ENCODE peak calls at places on chromosomes 11 and 22, in ten cellular contexts. K is colonic mucosa, X is endodermal cell, B is neural progenitor cell, U is K562, A is hepatocyte, O is left ventricle myocardium inferior, L is gastrocnemius medialis, Y is MM.1S, Q is right lobe of liver. V is an unnamed sample. For H3K27me3 and H3K9me3, the result is how much of the 10 kb centered on the place peaks cover.

GRCh38 chr11:123461164-123461563 is 31.1 kb downstream of the GRAMD1B start:
- DNase-seq in X (no peak), A (no peak), O (peak), B (no peak), Q (no peak), K (no peak), U (no peak), Y (no peak), L (peak), V (peak)

GRCh38 chr11:8261316-8261715 is 2.4 kb downstream of the LMO1 start:
- DNase-seq in B (no peak), L (peak), U (no peak), X (no peak), O (no peak), K (no peak), Q (no peak), A (no peak), Y (no peak), V (no peak)

GRCh38 chr11:109644158-109644557 is 222.2 kb downstream of the C11orf87 start:
- DNase-seq in L (no peak), X (no peak), O (peak), K (no peak), A (peak), B (peak), Q (no peak), U (no peak), Y (no peak), V (peak)

GRCh38 chr11:120389693-120390584 is 53.7 kb downstream of the ARHGEF12 start:
- DNase-seq in A (no peak), O (no peak), Y (no peak), Q (no peak), B (no peak), U (no peak), X (no peak), L (no peak), K (no peak), V (no peak)

GRCh38 chr11:67032830-67033555 is 10.1 kb downstream of the SYT12 start:
- DNase-seq in A (peak), B (no peak), L (no peak), Q (no peak), O (no peak), K (no peak), Y (no peak), X (peak), U (no peak), V (no peak)

GRCh38 chr22:19419464-19420178 is 11.9 kb downstream of the HIRA start:
- DNase-seq in Q (no peak), L (no peak), O (no peak), K (no peak), A (no peak), Y (peak), B (no peak), X (peak), U (peak), V (no peak)

GRCh38 chr11:729492-730074 is 17.7 kb upstream of the TALDO1 start:
- DNase-seq in O (no peak), K (no peak), Y (no peak), X (no peak), Q (peak), U (peak), B (no peak), A (no peak), L (no peak), V (no peak)

GRCh38 chr11:30015725-30016449 is 943 bp downstream of the KCNA4 start:
- DNase-seq in A (no peak), Q (no peak), K (no peak), Y (no peak), X (no peak), L (no peak), U (no peak), B (peak), O (no peak), V (no peak)

GRCh38 chr11:120131941-120132644 is 5.8 kb downstream of the TRIM29 start:
- DNase-seq in Y (no peak), K (peak), X (peak), L (no peak), A (no peak), U (no peak), B (no peak), O (peak), Q (peak), V (peak)

GRCh38 chr11:18091731-18092130 is 14.2 kb downstream of the SAAL1 start:
- DNase-seq in Y (no peak), O (no peak), B (no peak), U (no peak), A (no peak), Q (no peak), K (no peak), X (no peak), L (no peak), V (no peak)

GRCh38 chr11:37946155-37946766 is 1348.2 kb upstream of the RAG2 start:
- DNase-seq in L (no peak), B (peak), K (peak), A (peak), Q (no peak), X (peak), Y (peak), U (peak), O (no peak), V (peak)

GRCh38 chr22:19875061-19875530 is 20.4 kb upstream of the GNB1L start:
- DNase-seq in O (no peak), X (no peak), K (peak), Y (no peak), A (no peak), B (no peak), Q (peak), L (peak), U (no peak), V (no peak)

GRCh38 chr11:110453684-110454354 is 24.1 kb downstream of the FDX1 start:
- DNase-seq in O (no peak), B (no peak), X (no peak), Q (no peak), K (no peak), L (no peak), U (no peak), Y (no peak), A (no peak), V (no peak)

GRCh38 chr11:62141111-62142042 is 17.6 kb downstream of the INCENP start:
- DNase-seq in B (no peak), Q (no peak), K (no peak), O (no peak), Y (no peak), A (no peak), L (no peak), X (peak), U (no peak), V (no peak)

GRCh38 chr11:111162306-111162705 is 83.2 kb upstream of the POU2AF2 start:
- DNase-seq in U (no peak), Y (no peak), Q (no peak), B (no peak), O (no peak), K (no peak), X (no peak), L (no peak), A (no peak), V (no peak)

GRCh38 chr11:131938321-131938751 is 567.9 kb downstream of the NTM start:
- DNase-seq in X (no peak), A (no peak), K (no peak), U (no peak), L (no peak), Q (no peak), B (no peak), Y (no peak), O (no peak), V (no peak)

GRCh38 chr11:110059706-110060430 is 33.3 kb upstream of the ZC3H12C start:
- DNase-seq in L (no peak), X (no peak), U (no peak), K (no peak), O (no peak), Q (no peak), B (no peak), A (no peak), Y (no peak), V (no peak)

GRCh38 chr11:3824714-3825472 is 15.9 kb downstream of the RHOG start:
- DNase-seq in Y (peak), A (peak), L (peak), O (peak), Q (peak), U (peak), B (peak), X (peak), K (peak), V (peak)

GRCh38 chr11:72971211-72971610 is 157.0 kb downstream of the ATG16L2 start:
- DNase-seq in K (no peak), A (no peak), X (no peak), B (no peak), L (no peak), Y (no peak), O (no peak), Q (no peak), U (no peak), V (no peak)

GRCh38 chr11:4523666-4524065 is 21.3 kb upstream of the OR52M1 start:
- DNase-seq in Y (no peak), Q (no peak), B (no peak), K (no peak), O (no peak), L (no peak), A (no peak), U (no peak), X (no peak), V (no peak)

GRCh38 chr22:40241200-40241763 is 63.6 kb downstream of the TNRC6B start:
- DNase-seq in X (no peak), Q (no peak), U (no peak), O (no peak), A (no peak), Y (no peak), K (no peak), L (no peak), B (no peak), V (no peak)

GRCh38 chr22:27377901-27378300 is 423.7 kb downstream of the MN1 start:
- DNase-seq in Q (peak), K (peak), U (no peak), Y (no peak), B (no peak), A (no peak), O (no peak), X (no peak), L (no peak), V (peak)

GRCh38 chr11:31477528-31478255 is 31.7 kb downstream of the IMMP1L start:
- DNase-seq in O (no peak), U (no peak), L (no peak), B (no peak), Q (no peak), Y (no peak), X (no peak), A (no peak), K (no peak), V (peak)

GRCh38 chr22:31818481-31819392 is 64.9 kb downstream of the DEPDC5 start:
- DNase-seq in A (no peak), O (no peak), Q (no peak), K (no peak), Y (no peak), B (peak), U (no peak), L (no peak), X (no peak), V (no peak)

GRCh38 chr22:45248832-45249561 is 8.3 kb upstream of the KIAA0930 start:
- DNase-seq in X (no peak), B (no peak), Q (peak), L (no peak), U (no peak), O (no peak), A (no peak), Y (peak), K (no peak), V (no peak)

GRCh38 chr11:27626269-27626937 is 73.9 kb downstream of the BDNF start:
- DNase-seq in U (no peak), L (no peak), Y (no peak), A (no peak), K (no peak), X (no peak), Q (no peak), O (no peak), B (no peak), V (no peak)

GRCh38 chr22:31676700-31677099 is 14.7 kb upstream of the PISD start:
- DNase-seq in Y (peak), O (peak), U (no peak), Q (peak), X (peak), K (peak), B (peak), L (peak), A (peak), V (peak)

GRCh38 chr11:35029979-35030378 is 109.0 kb upstream of the CD44 start:
- DNase-seq in Q (no peak), U (peak), L (no peak), K (no peak), X (no peak), A (no peak), B (no peak), Y (no peak), O (no peak), V (no peak)

GRCh38 chr11:75233688-75234295 is 6.8 kb upstream of the TPBGL start:
- DNase-seq in X (peak), O (no peak), A (peak), L (no peak), B (peak), Y (peak), K (peak), Q (no peak), U (peak), V (no peak)

GRCh38 chr22:38724926-38725571 is 19.3 kb downstream of the GTPBP1 start:
- DNase-seq in K (no peak), Q (no peak), L (no peak), O (no peak), X (peak), B (peak), U (peak), A (peak), Y (peak), V (peak)

DNA sequence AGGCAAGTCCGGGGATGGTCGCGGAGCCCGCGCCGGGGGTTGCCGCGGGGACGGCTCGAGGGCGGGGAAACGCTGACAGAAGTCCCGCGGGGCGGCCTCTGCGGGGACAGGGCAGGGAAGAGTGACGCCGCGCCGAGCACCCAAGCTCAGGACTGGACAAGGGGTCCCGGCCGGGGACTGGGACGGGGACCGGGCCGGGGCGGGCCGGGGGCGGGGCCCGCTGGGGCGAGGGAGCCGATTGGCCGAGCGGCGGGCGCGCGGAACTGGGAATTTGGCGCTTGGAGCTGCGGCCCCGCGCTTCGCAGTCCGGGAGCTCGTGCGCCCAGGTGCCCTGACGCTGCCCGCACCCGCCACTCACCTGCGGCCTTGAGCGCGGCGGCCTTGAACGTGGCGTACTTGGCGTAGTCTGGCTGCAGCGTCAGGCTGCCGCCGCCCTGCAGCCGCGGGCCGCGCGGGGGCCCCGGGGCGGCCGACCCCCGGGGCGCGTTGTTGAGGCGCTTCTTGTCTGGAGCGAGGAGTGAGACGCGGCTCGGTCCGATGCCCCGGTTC is 4.8 kb downstream of the SHISA8 start:
- DNase-seq in X (peak), O (peak), U (no peak), A (no peak), Y (no peak), B (peak), Q (no peak), L (no peak), K (no peak), V (no peak)
- H3K4me3 ChIP-seq in X (no peak), O (peak), U (no peak), A (no peak), Y (no peak), B (peak), Q (no peak), L (peak), K (peak), V (no peak)

GRCh38 chr22:25207553-25208157 is 8.0 kb downstream of the CRYBB3 start:
- DNase-seq in K (no peak), O (no peak), B (no peak), L (no peak), Q (no peak), A (no peak), X (no peak), Y (no peak), U (no peak), V (no peak)
- H3K27me3 ChIP-seq in K (under half), O (under half), B (under half), L (under half), Q (under half), A (under half), X (under half), Y (half or more), U (under half), V (under half)

GRCh38 chr11:50186146-50186545 is 153.5 kb downstream of the OR4C45 start:
- DNase-seq in Q (no peak), B (no peak), U (no peak), A (no peak), Y (no peak), K (no peak), X (no peak), O (no peak), L (no peak), V (no peak)
- H3K9me3 ChIP-seq in Q (under half), B (under half), U (under half), A (under half), Y (under half), K (under half), X (half or more), O (under half), L (under half), V (under half)

DNA sequence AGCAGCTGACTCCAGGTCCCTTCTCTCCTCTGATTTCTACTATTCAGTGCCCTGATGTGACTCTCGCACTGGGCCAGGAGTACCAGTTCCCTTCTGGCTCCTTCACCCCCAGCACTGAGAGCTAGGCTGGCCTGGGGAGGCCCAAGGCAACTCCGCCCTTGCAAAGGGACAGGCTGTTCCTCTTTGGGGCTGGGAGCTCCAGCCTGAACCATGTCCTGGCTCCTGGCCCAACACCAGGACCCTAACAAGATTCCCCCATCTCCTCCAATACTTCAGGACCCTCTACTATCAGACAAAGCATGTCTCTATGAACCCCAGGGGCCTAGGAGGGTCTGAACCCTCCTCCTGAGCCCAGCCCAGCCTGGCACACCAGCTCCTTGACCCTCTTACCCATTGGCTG is 12.6 kb downstream of the CREB3L1 start:
- DNase-seq in B (no peak), O (no peak), Q (no peak), Y (no peak), L (no peak), X (no peak), A (no peak), K (no peak), U (no peak), V (no peak)
- H3K4me3 ChIP-seq in B (no peak), O (no peak), Q (no peak), Y (no peak), L (no peak), X (no peak), A (no peak), K (no peak), U (no peak), V (no peak)

GRCh38 chr11:14971865-14972580 is at the start of gene CALCA:
- DNase-seq in Q (peak), A (no peak), X (peak), Y (no peak), U (no peak), L (no peak), O (no peak), B (peak), K (no peak), V (peak)
- H3K27me3 ChIP-seq in Q (under half), A (half or more), X (half or more), Y (under half), U (under half), L (half or more), O (half or more), B (half or more), K (half or more), V (half or more)

DNA sequence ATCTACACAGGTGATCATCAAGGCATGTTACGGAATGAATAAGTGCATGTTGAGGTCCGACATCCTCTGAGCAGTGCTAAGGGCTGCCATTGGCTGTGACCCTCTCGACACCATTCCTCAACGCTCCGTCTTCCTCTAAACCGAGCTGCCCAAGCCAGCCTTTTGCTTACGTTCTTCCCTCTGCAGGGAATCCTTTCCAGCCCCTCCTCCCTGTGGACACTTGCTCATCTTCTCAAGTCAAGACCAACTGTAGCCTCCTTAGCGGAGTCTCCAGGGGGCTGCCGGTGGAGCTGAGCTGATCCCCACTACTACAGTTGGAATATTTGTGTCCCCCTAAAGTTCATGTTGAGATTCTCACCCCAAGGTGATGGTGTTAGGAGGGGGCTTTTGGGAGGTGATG is 781.0 kb downstream of the TBC1D22A start:
- DNase-seq in Y (no peak), A (no peak), U (no peak), B (no peak), K (no peak), X (no peak), O (no peak), L (no peak), Q (no peak), V (no peak)
- H3K9me3 ChIP-seq in Y (under half), A (under half), U (under half), B (under half), K (under half), X (under half), O (under half), L (under half), Q (under half), V (under half)

GRCh38 chr11:82960000-82960778 is 58.7 kb downstream of the DDIAS start:
- DNase-seq in L (no peak), U (no peak), O (no peak), B (no peak), X (no peak), K (no peak), A (no peak), Y (peak), Q (no peak), V (no peak)
- H3K4me3 ChIP-seq in L (no peak), U (no peak), O (no peak), B (no peak), X (no peak), K (no peak), A (no peak), Y (peak), Q (no peak), V (no peak)

GRCh38 chr22:22021160-22021750 is 38.7 kb upstream of the TOP3B start:
- DNase-seq in B (no peak), U (peak), K (no peak), Y (no peak), A (no peak), X (no peak), L (no peak), Q (no peak), O (no peak), V (no peak)
- H3K27me3 ChIP-seq in B (half or more), U (under half), K (under half), Y (under half), A (under half), X (under half), L (under half), Q (under half), O (under half), V (under half)

DNA sequence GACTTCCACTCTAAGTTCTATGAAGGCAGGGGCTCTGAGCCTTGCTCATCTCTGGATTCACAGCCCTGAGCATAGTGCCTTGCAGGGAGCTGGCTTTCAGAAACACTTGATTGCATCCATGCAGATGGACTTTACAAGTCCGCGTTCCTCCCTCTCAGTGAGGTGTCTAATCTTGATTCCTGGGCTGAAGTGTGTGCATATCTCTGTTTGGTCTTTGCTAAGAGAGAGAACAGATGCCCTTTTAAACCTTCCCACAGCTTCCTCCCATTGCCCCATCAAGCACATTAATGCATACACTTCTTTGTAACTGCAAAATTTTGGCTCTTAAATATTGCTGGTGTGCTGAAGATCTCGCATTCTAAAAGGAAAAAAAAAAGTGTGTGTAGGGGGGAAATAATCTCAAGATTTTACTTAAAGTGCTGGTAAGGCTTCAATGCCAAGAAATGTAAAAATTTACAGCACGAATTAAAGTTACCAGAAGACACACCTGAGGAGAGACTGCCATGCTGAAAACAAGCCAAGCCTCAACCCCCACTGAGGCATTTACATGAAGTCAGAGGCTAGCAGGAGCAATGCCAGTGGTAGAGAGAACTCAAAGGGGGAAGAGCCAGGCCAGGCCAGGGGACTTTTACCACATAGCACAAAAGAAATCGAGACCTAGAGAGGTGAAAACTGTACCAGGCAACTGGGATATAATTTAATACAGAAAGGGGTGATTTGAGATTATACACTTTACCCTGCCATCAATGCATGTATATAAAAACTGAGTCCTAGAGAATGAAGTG is 492.1 kb downstream of the SOX6 start:
- DNase-seq in Q (no peak), Y (no peak), X (peak), L (no peak), A (no peak), B (no peak), O (no peak), K (no peak), U (no peak), V (no peak)
- H3K9me3 ChIP-seq in Q (under half), Y (under half), X (under half), L (under half), A (under half), B (under half), O (under half), K (under half), U (under half), V (under half)

GRCh38 chr11:12066056-12066798 is 44.2 kb upstream of the MICAL2 start:
- DNase-seq in X (peak), L (peak), A (peak), U (no peak), Y (no peak), K (no peak), O (no peak), Q (no peak), B (no peak), V (no peak)
- H3K4me3 ChIP-seq in X (no peak), L (no peak), A (no peak), U (no peak), Y (no peak), K (no peak), O (no peak), Q (no peak), B (no peak), V (no peak)